ENCODE peak calls at places on chromosome 22, in ten cellular contexts. One of them, this sample, is unnamed.

GRCh38 chr22:19855504-19856409 is 1.1 kb upstream of the GNB1L start:
- DNase-seq in lower lobe of right lung: peak
- DNase-seq in lower leg skin: peak
- DNase-seq in epithelial cell of esophagus: peak
- DNase-seq in HFF-Myc: no peak
- DNase-seq in brain microvascular endothelial cell: no peak
- DNase-seq in SK-N-SH: peak
- DNase-seq in choroid plexus epithelial cell: peak
- DNase-seq in fibroblast of lung: peak
- DNase-seq in breast epithelium: peak
- DNase-seq in this sample: peak

GRCh38 chr22:35422936-35423335 is 23.0 kb downstream of the MCM5 start:
- DNase-seq in SK-N-SH: no peak
- DNase-seq in lower leg skin: no peak
- DNase-seq in fibroblast of lung: no peak
- DNase-seq in breast epithelium: no peak
- DNase-seq in epithelial cell of esophagus: no peak
- DNase-seq in choroid plexus epithelial cell: no peak
- DNase-seq in HFF-Myc: no peak
- DNase-seq in lower lobe of right lung: no peak
- DNase-seq in brain microvascular endothelial cell: no peak
- DNase-seq in this sample: no peak

GRCh38 chr22:41828516-41828915 is 4.4 kb upstream of the SREBF2 start:
- DNase-seq in choroid plexus epithelial cell: no peak
- DNase-seq in lower lobe of right lung: no peak
- DNase-seq in lower leg skin: no peak
- DNase-seq in breast epithelium: no peak
- DNase-seq in HFF-Myc: no peak
- DNase-seq in fibroblast of lung: no peak
- DNase-seq in epithelial cell of esophagus: no peak
- DNase-seq in brain microvascular endothelial cell: no peak
- DNase-seq in SK-N-SH: no peak
- DNase-seq in this sample: no peak

GRCh38 chr22:46078241-46079092 is 71.9 kb upstream of the PPARA start:
- DNase-seq in brain microvascular endothelial cell: no peak
- DNase-seq in lower leg skin: peak
- DNase-seq in lower lobe of right lung: peak
- DNase-seq in epithelial cell of esophagus: peak
- DNase-seq in choroid plexus epithelial cell: no peak
- DNase-seq in HFF-Myc: no peak
- DNase-seq in SK-N-SH: peak
- DNase-seq in breast epithelium: peak
- DNase-seq in fibroblast of lung: peak
- DNase-seq in this sample: peak

GRCh38 chr22:42338502-42338901 is 68.0 kb upstream of the TCF20 start:
- DNase-seq in lower lobe of right lung: no peak
- DNase-seq in breast epithelium: no peak
- DNase-seq in epithelial cell of esophagus: no peak
- DNase-seq in brain microvascular endothelial cell: no peak
- DNase-seq in SK-N-SH: no peak
- DNase-seq in HFF-Myc: no peak
- DNase-seq in fibroblast of lung: no peak
- DNase-seq in choroid plexus epithelial cell: no peak
- DNase-seq in lower leg skin: no peak
- DNase-seq in this sample: no peak

GRCh38 chr22:36419177-36419911 is 31.6 kb upstream of the MYH9 start:
- DNase-seq in epithelial cell of esophagus: peak
- DNase-seq in breast epithelium: peak
- DNase-seq in brain microvascular endothelial cell: no peak
- DNase-seq in choroid plexus epithelial cell: peak
- DNase-seq in HFF-Myc: peak
- DNase-seq in lower lobe of right lung: no peak
- DNase-seq in SK-N-SH: no peak
- DNase-seq in fibroblast of lung: peak
- DNase-seq in lower leg skin: no peak
- DNase-seq in this sample: peak

GRCh38 chr22:19176175-19176630 is 2.3 kb downstream of the SLC25A1 start:
- DNase-seq in HFF-Myc: no peak
- DNase-seq in SK-N-SH: peak
- DNase-seq in epithelial cell of esophagus: no peak
- DNase-seq in fibroblast of lung: no peak
- DNase-seq in brain microvascular endothelial cell: no peak
- DNase-seq in lower lobe of right lung: no peak
- DNase-seq in lower leg skin: no peak
- DNase-seq in breast epithelium: no peak
- DNase-seq in choroid plexus epithelial cell: no peak
- DNase-seq in this sample: no peak

GRCh38 chr22:46432164-46433068 is 96.9 kb downstream of the TRMU start:
- DNase-seq in choroid plexus epithelial cell: peak
- DNase-seq in brain microvascular endothelial cell: no peak
- DNase-seq in lower leg skin: no peak
- DNase-seq in SK-N-SH: no peak
- DNase-seq in HFF-Myc: no peak
- DNase-seq in lower lobe of right lung: no peak
- DNase-seq in breast epithelium: no peak
- DNase-seq in fibroblast of lung: no peak
- DNase-seq in epithelial cell of esophagus: no peak
- DNase-seq in this sample: no peak

GRCh38 chr22:46879083-46879482 is 116.6 kb downstream of the TBC1D22A start:
- DNase-seq in brain microvascular endothelial cell: no peak
- DNase-seq in epithelial cell of esophagus: no peak
- DNase-seq in choroid plexus epithelial cell: no peak
- DNase-seq in HFF-Myc: no peak
- DNase-seq in SK-N-SH: no peak
- DNase-seq in fibroblast of lung: peak
- DNase-seq in breast epithelium: no peak
- DNase-seq in lower leg skin: no peak
- DNase-seq in lower lobe of right lung: no peak
- DNase-seq in this sample: peak

GRCh38 chr22:46660604-46661201 is 40.5 kb downstream of the GRAMD4 start:
- DNase-seq in lower leg skin: no peak
- DNase-seq in brain microvascular endothelial cell: no peak
- DNase-seq in epithelial cell of esophagus: no peak
- DNase-seq in breast epithelium: peak
- DNase-seq in choroid plexus epithelial cell: no peak
- DNase-seq in fibroblast of lung: no peak
- DNase-seq in HFF-Myc: no peak
- DNase-seq in SK-N-SH: peak
- DNase-seq in lower lobe of right lung: no peak
- DNase-seq in this sample: no peak

GRCh38 chr22:40346178-40347064 is at the start of gene ADSL:
- DNase-seq in epithelial cell of esophagus: peak
- DNase-seq in breast epithelium: peak
- DNase-seq in SK-N-SH: peak
- DNase-seq in brain microvascular endothelial cell: peak
- DNase-seq in lower leg skin: peak
- DNase-seq in HFF-Myc: peak
- DNase-seq in fibroblast of lung: peak
- DNase-seq in lower lobe of right lung: peak
- DNase-seq in choroid plexus epithelial cell: peak
- DNase-seq in this sample: peak
- TF ChIP-seq CTCF in epithelial cell of esophagus: no peak
- TF ChIP-seq CTCF in breast epithelium: no peak
- TF ChIP-seq CTCF in SK-N-SH: no peak
- TF ChIP-seq CTCF in brain microvascular endothelial cell: peak
- TF ChIP-seq CTCF in lower leg skin: no peak
- TF ChIP-seq CTCF in HFF-Myc: no peak
- TF ChIP-seq CTCF in fibroblast of lung: peak
- TF ChIP-seq CTCF in lower lobe of right lung: no peak
- TF ChIP-seq CTCF in choroid plexus epithelial cell: peak
- TF ChIP-seq CTCF in this sample: no peak

DNA sequence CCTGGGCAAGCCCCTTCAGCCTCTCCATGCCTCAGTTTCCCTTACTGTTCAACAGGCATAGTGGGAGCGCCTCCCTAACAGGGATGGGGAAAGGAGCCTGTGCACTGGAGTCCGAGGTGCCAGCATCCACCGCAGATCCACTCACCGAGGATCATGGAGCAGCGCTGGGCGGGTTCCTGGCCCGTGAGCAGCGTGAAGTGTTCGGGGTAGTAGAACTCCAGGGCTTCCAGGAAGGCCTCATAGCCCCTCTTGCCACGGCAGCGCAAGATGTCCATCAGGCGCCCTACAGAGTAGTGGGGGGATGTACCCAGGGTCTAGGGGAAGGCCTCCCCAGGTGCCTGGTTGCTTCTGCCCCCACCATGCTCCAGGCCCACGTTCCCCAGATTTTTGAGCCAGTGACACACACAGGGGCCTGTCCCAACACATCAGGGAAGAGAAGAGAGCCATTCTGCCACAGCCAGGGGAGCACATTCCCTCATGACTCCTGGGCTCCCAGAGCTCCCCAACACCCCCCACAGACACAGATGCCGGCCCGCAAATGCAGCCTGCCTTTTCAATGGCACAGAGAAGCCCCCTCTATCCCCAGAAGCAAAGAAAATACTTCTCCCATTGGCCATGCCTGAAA is 1.3 kb downstream of the CARD10 start:
- DNase-seq in lower leg skin: no peak
- DNase-seq in breast epithelium: peak
- DNase-seq in fibroblast of lung: no peak
- DNase-seq in SK-N-SH: no peak
- DNase-seq in lower lobe of right lung: no peak
- DNase-seq in epithelial cell of esophagus: peak
- DNase-seq in choroid plexus epithelial cell: no peak
- DNase-seq in brain microvascular endothelial cell: no peak
- DNase-seq in HFF-Myc: no peak
- DNase-seq in this sample: no peak
- H3K4me3 ChIP-seq in lower leg skin: no peak
- H3K4me3 ChIP-seq in breast epithelium: peak
- H3K4me3 ChIP-seq in fibroblast of lung: no peak
- H3K4me3 ChIP-seq in SK-N-SH: peak
- H3K4me3 ChIP-seq in lower lobe of right lung: peak
- H3K4me3 ChIP-seq in epithelial cell of esophagus: peak
- H3K4me3 ChIP-seq in choroid plexus epithelial cell: peak
- H3K4me3 ChIP-seq in brain microvascular endothelial cell: peak
- H3K4me3 ChIP-seq in HFF-Myc: peak
- H3K4me3 ChIP-seq in this sample: peak

GRCh38 chr22:37740455-37741311 is 43.8 kb downstream of the TRIOBP start:
- DNase-seq in epithelial cell of esophagus: no peak
- DNase-seq in HFF-Myc: no peak
- DNase-seq in fibroblast of lung: no peak
- DNase-seq in choroid plexus epithelial cell: peak
- DNase-seq in breast epithelium: no peak
- DNase-seq in lower lobe of right lung: no peak
- DNase-seq in brain microvascular endothelial cell: no peak
- DNase-seq in SK-N-SH: no peak
- DNase-seq in lower leg skin: no peak
- DNase-seq in this sample: no peak

GRCh38 chr22:37742374-37743092 is 45.7 kb downstream of the TRIOBP start:
- DNase-seq in lower lobe of right lung: no peak
- DNase-seq in SK-N-SH: no peak
- DNase-seq in breast epithelium: no peak
- DNase-seq in lower leg skin: no peak
- DNase-seq in choroid plexus epithelial cell: peak
- DNase-seq in epithelial cell of esophagus: peak
- DNase-seq in fibroblast of lung: peak
- DNase-seq in brain microvascular endothelial cell: peak
- DNase-seq in HFF-Myc: no peak
- DNase-seq in this sample: peak

GRCh38 chr22:37739611-37740049 is 42.8 kb downstream of the TRIOBP start:
- DNase-seq in lower leg skin: no peak
- DNase-seq in breast epithelium: no peak
- DNase-seq in SK-N-SH: no peak
- DNase-seq in lower lobe of right lung: peak
- DNase-seq in epithelial cell of esophagus: no peak
- DNase-seq in HFF-Myc: no peak
- DNase-seq in brain microvascular endothelial cell: no peak
- DNase-seq in choroid plexus epithelial cell: no peak
- DNase-seq in fibroblast of lung: no peak
- DNase-seq in this sample: no peak

GRCh38 chr22:37741312-37741795 is 44.5 kb downstream of the TRIOBP start:
- DNase-seq in choroid plexus epithelial cell: peak
- DNase-seq in epithelial cell of esophagus: peak
- DNase-seq in lower leg skin: peak
- DNase-seq in breast epithelium: peak
- DNase-seq in brain microvascular endothelial cell: peak
- DNase-seq in fibroblast of lung: peak
- DNase-seq in lower lobe of right lung: peak
- DNase-seq in SK-N-SH: peak
- DNase-seq in HFF-Myc: peak
- DNase-seq in this sample: peak

GRCh38 chr22:37739000-37739399 is 42.2 kb downstream of the TRIOBP start:
- DNase-seq in brain microvascular endothelial cell: no peak
- DNase-seq in breast epithelium: peak
- DNase-seq in epithelial cell of esophagus: no peak
- DNase-seq in fibroblast of lung: peak
- DNase-seq in choroid plexus epithelial cell: peak
- DNase-seq in lower leg skin: no peak
- DNase-seq in lower lobe of right lung: peak
- DNase-seq in HFF-Myc: no peak
- DNase-seq in SK-N-SH: no peak
- DNase-seq in this sample: peak
- TF ChIP-seq CTCF in brain microvascular endothelial cell: no peak
- TF ChIP-seq CTCF in breast epithelium: no peak
- TF ChIP-seq CTCF in epithelial cell of esophagus: no peak
- TF ChIP-seq CTCF in fibroblast of lung: peak
- TF ChIP-seq CTCF in choroid plexus epithelial cell: no peak
- TF ChIP-seq CTCF in lower leg skin: no peak
- TF ChIP-seq CTCF in lower lobe of right lung: no peak
- TF ChIP-seq CTCF in HFF-Myc: no peak
- TF ChIP-seq CTCF in SK-N-SH: no peak
- TF ChIP-seq CTCF in this sample: no peak

GRCh38 chr22:24341657-24342056 is 71.0 kb downstream of the SPECC1L start:
- DNase-seq in breast epithelium: no peak
- DNase-seq in epithelial cell of esophagus: no peak
- DNase-seq in choroid plexus epithelial cell: no peak
- DNase-seq in lower leg skin: no peak
- DNase-seq in HFF-Myc: no peak
- DNase-seq in brain microvascular endothelial cell: no peak
- DNase-seq in lower lobe of right lung: no peak
- DNase-seq in SK-N-SH: no peak
- DNase-seq in fibroblast of lung: no peak
- DNase-seq in this sample: no peak

GRCh38 chr22:24339452-24339747 is 68.8 kb downstream of the SPECC1L start:
- DNase-seq in fibroblast of lung: no peak
- DNase-seq in lower lobe of right lung: no peak
- DNase-seq in choroid plexus epithelial cell: no peak
- DNase-seq in HFF-Myc: no peak
- DNase-seq in epithelial cell of esophagus: no peak
- DNase-seq in breast epithelium: no peak
- DNase-seq in lower leg skin: no peak
- DNase-seq in brain microvascular endothelial cell: no peak
- DNase-seq in SK-N-SH: no peak
- DNase-seq in this sample: no peak

GRCh38 chr22:24335529-24335928 is 64.9 kb downstream of the SPECC1L start:
- DNase-seq in HFF-Myc: no peak
- DNase-seq in breast epithelium: no peak
- DNase-seq in choroid plexus epithelial cell: peak
- DNase-seq in epithelial cell of esophagus: no peak
- DNase-seq in lower lobe of right lung: no peak
- DNase-seq in lower leg skin: no peak
- DNase-seq in SK-N-SH: no peak
- DNase-seq in brain microvascular endothelial cell: no peak
- DNase-seq in fibroblast of lung: no peak
- DNase-seq in this sample: no peak

GRCh38 chr22:24337894-24338645 is 67.4 kb downstream of the SPECC1L start:
- DNase-seq in SK-N-SH: no peak
- DNase-seq in brain microvascular endothelial cell: no peak
- DNase-seq in choroid plexus epithelial cell: no peak
- DNase-seq in lower lobe of right lung: no peak
- DNase-seq in epithelial cell of esophagus: no peak
- DNase-seq in HFF-Myc: no peak
- DNase-seq in lower leg skin: no peak
- DNase-seq in fibroblast of lung: no peak
- DNase-seq in breast epithelium: no peak
- DNase-seq in this sample: no peak

GRCh38 chr22:24338701-24339451 is 68.2 kb downstream of the SPECC1L start:
- DNase-seq in SK-N-SH: no peak
- DNase-seq in HFF-Myc: no peak
- DNase-seq in fibroblast of lung: no peak
- DNase-seq in lower leg skin: no peak
- DNase-seq in lower lobe of right lung: no peak
- DNase-seq in epithelial cell of esophagus: no peak
- DNase-seq in choroid plexus epithelial cell: peak
- DNase-seq in brain microvascular endothelial cell: peak
- DNase-seq in breast epithelium: no peak
- DNase-seq in this sample: no peak
- H3K4me3 ChIP-seq in SK-N-SH: no peak
- H3K4me3 ChIP-seq in HFF-Myc: no peak
- H3K4me3 ChIP-seq in fibroblast of lung: no peak
- H3K4me3 ChIP-seq in lower leg skin: no peak
- H3K4me3 ChIP-seq in lower lobe of right lung: no peak
- H3K4me3 ChIP-seq in epithelial cell of esophagus: no peak
- H3K4me3 ChIP-seq in choroid plexus epithelial cell: peak
- H3K4me3 ChIP-seq in brain microvascular endothelial cell: no peak
- H3K4me3 ChIP-seq in breast epithelium: no peak
- H3K4me3 ChIP-seq in this sample: no peak

This sample was measured in cardiac fibroblast.